ENCODE peak calls at places on chromosomes 4 and X, in five cellular contexts. E, U, S, Q and P are unnamed samples. For H3K9me3, the result is how much of the 10 kb centered on the place peaks cover.

GRCh38 chr4:168769416-168769815 is 240.6 kb downstream of the CBR4 start:
- DNase-seq in S (no peak), Q (no peak), E (no peak), U (no peak), P (no peak)

GRCh38 chr4:7894677-7895181 is 44.9 kb downstream of the AFAP1 start:
- DNase-seq in Q (no peak), S (no peak), U (no peak), E (peak), P (no peak)

GRCh38 chrX:3545901-3546300 is 167.5 kb downstream of the PRKX start:
- DNase-seq in U (no peak), Q (no peak), S (no peak), E (no peak), P (no peak)

GRCh38 chr4:78149737-78150136 is 92.6 kb downstream of the FRAS1 start:
- DNase-seq in S (no peak), U (no peak), E (peak), Q (no peak), P (no peak)

GRCh38 chrX:112967341-112967740 is 126.7 kb upstream of the AMOT start:
- DNase-seq in E (no peak), U (no peak), Q (no peak), S (no peak), P (peak)

GRCh38 chr4:1813915-1814314 is 20.8 kb downstream of the FGFR3 start:
- DNase-seq in S (no peak), Q (no peak), U (no peak), E (no peak), P (no peak)

GRCh38 chrX:43750248-43750676 is 94.2 kb downstream of the MAOA start:
- DNase-seq in Q (peak), S (peak), U (peak), E (peak), P (peak)

GRCh38 chr4:88106205-88106604 is 52.2 kb downstream of the ABCG2 start:
- DNase-seq in Q (no peak), U (no peak), S (no peak), E (no peak), P (no peak)

GRCh38 chr4:88613417-88613875 is 21.2 kb downstream of the HERC3 start:
- DNase-seq in E (peak), S (no peak), U (no peak), Q (no peak), P (no peak)

GRCh38 chr4:96352051-96352517 is 512.2 kb downstream of the PDHA2 start:
- DNase-seq in U (no peak), E (peak), S (no peak), Q (peak), P (peak)

DNA sequence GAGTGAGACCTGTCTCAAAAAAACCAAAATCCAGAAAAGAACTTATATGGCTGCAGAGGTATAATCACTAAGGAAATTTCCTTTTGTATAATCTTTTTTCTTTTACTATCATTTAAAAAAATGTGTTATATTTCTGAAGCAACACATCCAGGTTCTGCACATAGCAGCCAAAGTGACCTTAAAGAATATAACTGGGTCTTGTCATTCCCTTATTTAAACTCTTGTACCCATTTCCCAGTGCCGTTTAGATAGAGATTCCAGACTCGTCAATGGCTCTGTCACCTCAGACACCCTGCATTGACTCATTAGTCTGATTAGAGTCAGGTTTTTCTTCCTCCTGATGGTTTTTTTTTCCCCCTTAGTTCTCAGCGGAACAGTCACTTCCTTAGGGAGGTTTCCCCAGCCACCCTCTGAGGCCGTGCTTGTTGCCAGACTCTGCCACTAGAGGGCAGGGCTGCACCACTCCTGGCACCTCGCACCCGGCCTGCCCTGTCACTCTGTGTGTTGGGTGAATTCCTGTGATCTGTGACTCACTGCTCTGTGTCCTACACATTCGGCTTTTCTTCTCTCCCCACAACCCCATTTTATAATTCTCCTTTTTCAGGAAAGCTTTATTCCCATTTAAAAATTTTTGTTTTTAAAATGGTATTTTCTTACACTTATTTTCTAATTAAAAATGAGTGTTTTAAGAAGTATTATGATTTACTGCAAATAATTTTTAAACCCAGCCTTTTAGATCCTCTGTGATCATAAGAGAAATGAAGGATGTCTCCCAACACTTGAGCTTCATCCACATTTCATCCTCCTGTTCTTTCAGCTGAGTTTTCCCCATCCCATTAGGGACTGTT is 32.1 kb downstream of the HTT start:
- DNase-seq in E (peak), U (peak), S (peak), Q (peak), P (peak)
- H3K4me3 ChIP-seq in E (no peak), U (no peak), S (no peak), Q (no peak), P (no peak)

GRCh38 chr4:37393889-37394288 is 149.3 kb downstream of the NWD2 start:
- DNase-seq in E (no peak), S (no peak), Q (no peak), U (no peak), P (no peak)
- H3K9me3 ChIP-seq in E (under half), S (under half), Q (under half), U (under half), P (under half)

DNA sequence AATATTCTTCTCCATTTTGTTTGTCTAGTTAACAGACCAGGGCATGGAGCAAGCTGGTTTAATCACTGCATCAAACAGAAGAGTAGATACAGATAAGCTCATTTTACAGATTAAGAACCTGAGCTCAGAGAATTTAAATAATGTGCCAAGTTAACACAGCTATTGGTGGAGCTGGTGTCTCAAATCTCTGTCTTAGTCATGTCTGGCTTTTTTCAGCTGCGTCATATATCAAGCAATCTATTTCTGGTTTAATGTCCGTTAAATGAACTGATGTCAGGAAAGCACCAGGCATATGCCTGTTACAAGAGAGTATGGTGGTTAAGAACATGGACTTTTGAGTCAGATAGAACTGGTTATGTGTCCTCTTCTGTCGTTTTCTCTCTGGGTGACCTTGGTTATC is 79.8 kb upstream of the ADGRA3 start:
- DNase-seq in E (no peak), U (no peak), Q (no peak), S (no peak), P (no peak)
- H3K4me3 ChIP-seq in E (no peak), U (no peak), Q (no peak), S (no peak), P (no peak)

GRCh38 chrX:71606536-71607216 is 11.6 kb downstream of the CXCR3 start:
- DNase-seq in U (no peak), E (no peak), Q (no peak), S (no peak), P (no peak)
- H3K9me3 ChIP-seq in U (under half), E (under half), Q (under half), S (under half), P (under half)

DNA sequence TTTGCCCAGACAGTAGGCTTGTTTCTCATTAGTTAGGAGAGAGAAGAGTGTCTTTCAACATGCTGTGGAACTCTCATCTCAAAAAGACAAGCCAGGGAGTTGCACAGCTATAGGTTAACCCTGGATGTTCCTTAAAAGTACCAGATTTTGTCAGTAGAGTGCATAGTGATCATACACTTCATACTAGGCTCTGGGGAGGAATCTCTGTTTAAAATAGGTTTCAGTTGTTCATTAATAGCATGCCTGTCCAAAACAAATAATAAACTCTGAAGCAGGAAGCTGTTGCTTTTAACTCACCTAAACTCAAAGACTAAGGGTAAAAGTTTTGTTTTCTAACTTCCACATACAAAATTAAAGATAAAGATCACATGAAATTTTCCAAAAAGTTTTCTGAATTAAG is 1948.4 kb downstream of the C4orf33 start:
- DNase-seq in E (no peak), Q (no peak), U (no peak), S (no peak), P (no peak)
- H3K4me3 ChIP-seq in E (no peak), Q (no peak), U (no peak), S (no peak), P (no peak)

GRCh38 chrX:144219035-144219434 is 335.2 kb downstream of the UBE2NL start:
- DNase-seq in S (no peak), Q (no peak), U (peak), E (peak), P (no peak)
- H3K9me3 ChIP-seq in S (under half), Q (under half), U (under half), E (under half), P (under half)

GRCh38 chrX:154855256-154855655 is 20.8 kb upstream of the SMIM9 start:
- DNase-seq in U (no peak), S (no peak), E (no peak), Q (no peak), P (no peak)
- H3K4me3 ChIP-seq in U (no peak), S (no peak), E (no peak), Q (no peak), P (no peak)

GRCh38 chr4:373062-373839 is 35.6 kb downstream of the ZNF141 start:
- DNase-seq in S (no peak), E (no peak), U (no peak), Q (no peak), P (no peak)
- H3K9me3 ChIP-seq in S (half or more), E (under half), U (half or more), Q (under half), P (half or more)

GRCh38 chr4:54227261-54228063 is 1.6 kb upstream of the PDGFRA start:
- DNase-seq in S (peak), Q (no peak), U (no peak), E (peak), P (peak)
- H3K4me3 ChIP-seq in S (peak), Q (peak), U (peak), E (peak), P (peak)

DNA sequence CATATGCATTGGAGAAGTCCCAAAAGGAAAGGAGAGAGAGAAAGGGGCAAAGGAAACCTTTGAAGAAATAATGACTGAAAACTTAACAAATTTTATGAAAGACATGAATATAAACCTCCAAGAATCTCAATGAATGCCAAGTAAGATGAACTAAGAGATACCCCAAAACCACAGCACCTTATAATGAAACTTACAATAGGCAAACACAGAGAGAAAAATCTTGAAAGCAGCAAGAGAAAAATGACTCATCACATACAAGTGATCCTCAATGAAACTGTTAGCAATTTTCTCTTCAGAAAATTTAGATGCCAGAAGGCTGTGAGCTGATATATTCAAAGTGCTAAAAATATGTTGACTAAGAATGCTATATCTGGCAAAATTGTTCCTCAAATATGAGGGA is 10.1 kb downstream of the SMIM10L2A start:
- DNase-seq in E (no peak), S (no peak), Q (no peak), U (no peak), P (no peak)
- H3K9me3 ChIP-seq in E (under half), S (under half), Q (under half), U (under half), P (under half)